ENCODE peak calls at places on chromosomes 16 and 17, in four cellular contexts. E is brain microvascular endothelial cell, L is thoracic aorta, Q is fibroblast of mammary gland. I is an unnamed sample.

GRCh38 chr17:56085576-56086267 is 67.6 kb upstream of the ANKFN1 start:
- DNase-seq in E (no peak), L (no peak), Q (peak; percentile 21), I (no peak)

GRCh38 chr17:79844869-79845600 is 5.8 kb upstream of the CBX4 start:
- DNase-seq in E (no peak), L (no peak), Q (no peak), I (no peak)

GRCh38 chr17:80870401-80870800 is 121.2 kb upstream of the CHMP6 start:
- DNase-seq in E (peak; percentile 24), L (no peak), Q (no peak), I (no peak)

GRCh38 chr16:20744922-20745440 is 3.4 kb upstream of the THUMPD1 start:
- DNase-seq in E (no peak), L (no peak), Q (no peak), I (no peak)

GRCh38 chr17:10032142-10032541 is 127.1 kb upstream of the RCVRN start:
- DNase-seq in E (no peak), L (no peak), Q (no peak), I (no peak)

GRCh38 chr17:2965621-2966275 is 97.7 kb downstream of the OR1D5 start:
- DNase-seq in E (peak; percentile 70), L (no peak), Q (peak; percentile 72), I (peak; percentile 42)

GRCh38 chr16:11585460-11586374 is 1.0 kb downstream of the LITAF start:
- DNase-seq in E (no peak), L (no peak), Q (no peak), I (peak; percentile 16)

GRCh38 chr17:21263351-21263750 is 10.1 kb upstream of the NATD1 start:
- DNase-seq in E (no peak), L (no peak), Q (peak; percentile 94), I (peak; percentile 64)

GRCh38 chr16:89972244-89973234 is 24.0 kb downstream of the DEF8 start:
- DNase-seq in E (peak; percentile 73), L (peak; percentile 66), Q (peak; percentile 87), I (peak; percentile 92)

GRCh38 chr17:77382356-77382911 is 241.7 kb downstream of the SEC14L1 start:
- DNase-seq in E (no peak), L (no peak), Q (no peak), I (no peak)

GRCh38 chr16:87246269-87247065 is 70.7 kb downstream of the C16orf95 start:
- DNase-seq in E (no peak), L (no peak), Q (no peak), I (no peak)

GRCh38 chr17:76540381-76541300 is 797 bp downstream of the PRCD start:
- DNase-seq in E (peak; percentile 97), L (peak; percentile 73), Q (peak; percentile 94), I (peak; percentile 97)

GRCh38 chr17:42655528-42655927 is 3.6 kb upstream of the TUBG2 start:
- DNase-seq in E (no peak), L (no peak), Q (peak; percentile 64), I (no peak)

GRCh38 chr17:61468263-61468907 is 16.2 kb downstream of the TBX4 start:
- DNase-seq in E (no peak), L (no peak), Q (no peak), I (no peak)

GRCh38 chr17:68771867-68772515 is 170.8 kb upstream of the FAM20A start:
- DNase-seq in E (peak; percentile 69), L (no peak), Q (peak; percentile 85), I (peak; percentile 91)

GRCh38 chr16:68081796-68082567 is 3.2 kb upstream of the NFATC3 start:
- DNase-seq in E (no peak), L (no peak), Q (no peak), I (no peak)

GRCh38 chr16:67183-67791 is 5.1 kb downstream of the RHBDF1 start:
- DNase-seq in E (no peak), L (no peak), Q (no peak), I (no peak)

GRCh38 chr16:69620564-69620963 is 54.8 kb downstream of the NFAT5 start:
- DNase-seq in E (no peak), L (no peak), Q (peak; percentile 12), I (peak; percentile 24)

GRCh38 chr16:2526135-2526534 is 5.1 kb downstream of the CEMP1 start:
- DNase-seq in E (no peak), L (no peak), Q (no peak), I (no peak)

GRCh38 chr16:1941924-1942809 is 832 bp downstream of the MSRB1 start:
- DNase-seq in E (no peak), L (no peak), Q (peak; percentile 41), I (peak; percentile 50)

GRCh38 chr16:89873109-89873821 is at the start of gene TCF25:
- DNase-seq in E (peak; percentile 58), L (peak; percentile 20), Q (peak; percentile 77), I (peak; percentile 86)

GRCh38 chr17:76956846-76957540 is 88.8 kb downstream of the MGAT5B start:
- DNase-seq in E (no peak), L (no peak), Q (no peak), I (no peak)

GRCh38 chr16:87086575-87086974 is 230.6 kb downstream of the C16orf95 start:
- DNase-seq in E (peak; percentile 56), L (no peak), Q (peak; percentile 43), I (peak; percentile 69)

GRCh38 chr17:46013502-46014165 is 14.6 kb downstream of the STH start:
- DNase-seq in E (peak; percentile 20), L (no peak), Q (peak; percentile 57), I (peak; percentile 24)

GRCh38 chr16:707062-707538 is 1.5 kb upstream of the FBXL16 start:
- DNase-seq in E (no peak), L (no peak), Q (no peak), I (no peak)

GRCh38 chr17:5615476-5615875 is 31.2 kb upstream of the NLRP1 start:
- DNase-seq in E (no peak), L (no peak), Q (no peak), I (no peak)

GRCh38 chr16:68350951-68351350 is 40.1 kb downstream of the PRMT7 start:
- DNase-seq in E (no peak), L (no peak), Q (no peak), I (no peak)

GRCh38 chr17:40510328-40510648 is 8.9 kb upstream of the TNS4 start:
- DNase-seq in E (peak; percentile 53), L (no peak), Q (peak; percentile 93), I (peak; percentile 90)

GRCh38 chr16:65667013-65667578 is 545.2 kb upstream of the CDH11 start:
- DNase-seq in E (peak; percentile 54), L (no peak), Q (peak; percentile 45), I (peak; percentile 78)

GRCh38 chr17:57289613-57290012 is 33.3 kb downstream of the MSI2 start:
- DNase-seq in E (no peak), L (no peak), Q (no peak), I (no peak)

GRCh38 chr16:65318590-65319267 is 196.9 kb upstream of the CDH11 start:
- DNase-seq in E (no peak), L (no peak), Q (no peak), I (no peak)

GRCh38 chr16:66603537-66604375 is 748 bp upstream of the CMTM3 start:
- DNase-seq in E (peak; percentile 41), L (no peak), Q (peak; percentile 51), I (peak; percentile 66)

GRCh38 chr16:11010576-11011221 is 66.3 kb downstream of the CLEC16A start:
- DNase-seq in E (no peak), L (no peak), Q (peak; percentile 45), I (no peak)

GRCh38 chr16:51762081-51762995 is 611.3 kb upstream of the SALL1 start:
- DNase-seq in E (peak; percentile 43), L (no peak), Q (peak; percentile 75), I (peak; percentile 82)

GRCh38 chr17:66448008-66448644 is 145.7 kb downstream of the PRKCA start:
- DNase-seq in E (no peak), L (no peak), Q (no peak), I (no peak)

GRCh38 chr17:66449418-66449977 is 147.1 kb downstream of the PRKCA start:
- DNase-seq in E (no peak), L (no peak), Q (no peak), I (no peak)

GRCh38 chr17:66450008-66450856 is 147.8 kb downstream of the PRKCA start:
- DNase-seq in E (no peak), L (no peak), Q (no peak), I (peak; percentile 41)

GRCh38 chr17:66450857-66451158 is 148.4 kb downstream of the PRKCA start:
- DNase-seq in E (no peak), L (no peak), Q (no peak), I (no peak)

GRCh38 chr17:66451188-66452149 is 149.1 kb downstream of the PRKCA start:
- DNase-seq in E (no peak), L (no peak), Q (no peak), I (no peak)
- TF ChIP-seq CTCF in E (peak; percentile 47), L (no peak), Q (no peak), I (peak; percentile 42)

DNA sequence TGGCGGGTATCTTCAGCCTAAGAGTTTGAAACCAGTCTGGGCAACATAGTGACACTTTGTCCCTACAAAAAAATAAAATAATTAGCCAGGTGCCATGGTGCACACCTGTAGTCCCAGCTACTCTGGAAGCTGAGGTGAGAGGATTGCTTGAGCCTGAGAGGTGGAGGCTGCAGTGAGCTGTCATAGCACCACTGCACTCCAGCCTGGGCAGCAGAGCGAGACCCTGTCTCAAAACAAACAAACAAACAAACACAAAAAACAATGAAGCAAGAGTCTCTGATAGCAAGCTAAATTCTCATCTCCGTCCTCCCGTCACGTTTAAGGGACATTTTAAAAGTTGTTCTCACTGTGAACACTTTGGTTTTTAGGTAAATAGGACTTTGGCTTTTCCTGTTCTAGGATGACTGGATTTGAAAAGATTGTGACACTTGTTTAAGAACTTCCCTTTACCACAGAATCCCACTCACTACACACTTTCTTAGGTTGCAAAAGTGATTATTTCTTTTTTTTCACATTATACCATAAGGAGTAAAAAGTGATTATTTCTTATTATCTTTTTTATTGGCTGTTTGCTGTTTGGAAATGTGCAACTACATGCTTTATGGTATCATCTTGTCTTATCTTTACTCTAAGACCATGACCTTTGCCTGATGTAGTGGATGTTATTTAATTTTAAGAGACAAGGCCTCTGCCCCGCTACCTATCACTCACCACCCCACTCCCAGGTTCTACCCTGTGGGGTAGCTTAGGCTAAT is 4.4 kb upstream of the ERN1 start:
- DNase-seq in E (no peak), L (no peak), Q (no peak), I (no peak)
- TF ChIP-seq CTCF in E (no peak), L (no peak), Q (no peak), I (no peak)

GRCh38 chr16:86079185-86079885 is 180.4 kb downstream of the IRF8 start:
- DNase-seq in E (no peak), L (no peak), Q (no peak), I (no peak)
- TF ChIP-seq CTCF in E (no peak), L (no peak), Q (no peak), I (no peak)

GRCh38 chr16:23048164-23048563 is 101.1 kb downstream of the USP31 start:
- DNase-seq in E (no peak), L (no peak), Q (no peak), I (no peak)
- TF ChIP-seq CTCF in E (no peak), L (no peak), Q (no peak), I (no peak)

I was measured in choroid plexus epithelial cell.